ENCODE peak calls at places on chromosomes 2 and 18, in five cellular contexts. H is stimulated activated CD8-positive, alpha-beta memory T cell treated with anti-CD3 and anti-CD28 coated beads, Interleukin-4, amount 100 ng/mL, for 24 hours; Z is NCI-H345; K is stimulated activated CD4-positive, alpha-beta T cell treated with anti-CD3 and anti-CD28 coated beads, Interleukin-4, amount 100 ng/mL, for 1 hour; V is T-helper 1 cell. U is an unnamed sample.

GRCh38 chr2:176137883-176138282 is 8.4 kb downstream of the HOXD8 start:
- DNase-seq in V (no peak), Z (no peak), K (no peak), H (no peak), U (no peak)

GRCh38 chr18:24112874-24113615 is 25.8 kb upstream of the CABYR start:
- DNase-seq in Z (peak; percentile 71), V (no peak), H (no peak), K (no peak), U (no peak)

GRCh38 chr18:1092228-1092627 is 187.6 kb downstream of the ADCYAP1 start:
- DNase-seq in Z (no peak), H (no peak), V (no peak), K (no peak), U (no peak)

GRCh38 chr2:67209107-67209506 is 188.0 kb upstream of the ETAA1 start:
- DNase-seq in K (no peak), Z (no peak), V (no peak), H (no peak), U (no peak)

GRCh38 chr2:45452866-45453265 is 158.2 kb downstream of the SRBD1 start:
- DNase-seq in Z (no peak), V (no peak), H (no peak), K (no peak), U (no peak)

GRCh38 chr2:96565111-96565510 is 28.6 kb downstream of the ARID5A start:
- DNase-seq in H (no peak), Z (no peak), V (no peak), K (no peak), U (no peak)

GRCh38 chr18:32920796-32921787 is 148.3 kb upstream of the KLHL14 start:
- DNase-seq in K (no peak), V (no peak), Z (no peak), H (no peak), U (no peak)

GRCh38 chr2:55054476-55054875 is 4.2 kb upstream of the RTN4 start:
- DNase-seq in V (no peak), Z (no peak), H (no peak), K (no peak), U (no peak)

GRCh38 chr2:283996-284794 is 3.7 kb downstream of the ALKAL2 start:
- DNase-seq in H (no peak), Z (peak; percentile 8), K (no peak), V (no peak), U (no peak)

GRCh38 chr2:68365087-68365486 is at the start of gene PLEK:
- DNase-seq in V (no peak), Z (no peak), H (no peak), K (no peak), U (no peak)

GRCh38 chr2:211259831-211260476 is 703.6 kb downstream of the CPS1 start:
- DNase-seq in Z (no peak), V (no peak), H (no peak), K (no peak), U (no peak)

GRCh38 chr2:46373238-46373637 is 76.0 kb downstream of the EPAS1 start:
- DNase-seq in V (no peak), H (no peak), K (no peak), Z (no peak), U (no peak)

GRCh38 chr2:71484354-71484753 is 31.0 kb downstream of the DYSF start:
- DNase-seq in Z (no peak), K (no peak), V (no peak), H (no peak), U (no peak)

GRCh38 chr2:95372216-95372829 is 30.2 kb upstream of the FAHD2A start:
- DNase-seq in H (no peak), V (no peak), K (no peak), Z (no peak), U (no peak)

GRCh38 chr18:68738572-68738971 is 23.7 kb upstream of the TMX3 start:
- DNase-seq in H (no peak), Z (no peak), V (no peak), K (no peak), U (no peak)

GRCh38 chr18:48854780-48855179 is 96.0 kb downstream of the SMAD7 start:
- DNase-seq in K (no peak), H (no peak), Z (no peak), V (no peak), U (no peak)

GRCh38 chr2:238651306-238652052 is 196.4 kb upstream of the TWIST2 start:
- DNase-seq in K (no peak), H (no peak), V (no peak), Z (no peak), U (no peak)

GRCh38 chr2:229642371-229642770 is 72.0 kb downstream of the DNER start:
- DNase-seq in K (no peak), H (no peak), V (no peak), Z (no peak), U (no peak)

GRCh38 chr2:98390571-98391476 is 44.6 kb downstream of the CNGA3 start:
- DNase-seq in K (no peak), H (no peak), Z (no peak), V (no peak), U (no peak)

GRCh38 chr18:11994708-11995444 is 13.6 kb downstream of the IMPA2 start:
- DNase-seq in Z (no peak), H (no peak), K (no peak), V (no peak), U (no peak)

GRCh38 chr2:144703852-144704324 is 184.0 kb upstream of the ZEB2 start:
- DNase-seq in V (no peak), Z (no peak), K (no peak), H (no peak), U (no peak)